ENCODE peak calls at places on chromosomes 4 and X, in five cellular contexts. One of them, this sample, is unnamed.

GRCh38 chr4:133920236-133920635 is 281.4 kb downstream of the PABPC4L start:
- DNase-seq in GM12864: no peak
- DNase-seq in lower leg skin: no peak
- DNase-seq in CD14-positive monocyte: no peak
- DNase-seq in psoas muscle: no peak
- DNase-seq in this sample: no peak

GRCh38 chr4:113725963-113726362 is 35.6 kb downstream of the CAMK2D start:
- DNase-seq in psoas muscle: no peak
- DNase-seq in GM12864: no peak
- DNase-seq in lower leg skin: no peak
- DNase-seq in CD14-positive monocyte: no peak
- DNase-seq in this sample: no peak

GRCh38 chr4:156193800-156194199 is 240.1 kb upstream of the CTSO start:
- DNase-seq in lower leg skin: no peak
- DNase-seq in CD14-positive monocyte: no peak
- DNase-seq in psoas muscle: no peak
- DNase-seq in GM12864: no peak
- DNase-seq in this sample: no peak

GRCh38 chr4:19930742-19931141 is 321.0 kb upstream of the SLIT2 start:
- DNase-seq in psoas muscle: no peak
- DNase-seq in lower leg skin: no peak
- DNase-seq in CD14-positive monocyte: no peak
- DNase-seq in GM12864: no peak
- DNase-seq in this sample: no peak

GRCh38 chrX:103520391-103520790 is 1.1 kb upstream of the RAB40A start:
- DNase-seq in GM12864: no peak
- DNase-seq in CD14-positive monocyte: no peak
- DNase-seq in psoas muscle: no peak
- DNase-seq in lower leg skin: no peak
- DNase-seq in this sample: no peak

GRCh38 chr4:132276185-132276584 is 872.9 kb upstream of the PCDH10 start:
- DNase-seq in CD14-positive monocyte: no peak
- DNase-seq in lower leg skin: no peak
- DNase-seq in psoas muscle: no peak
- DNase-seq in GM12864: no peak
- DNase-seq in this sample: no peak

GRCh38 chrX:39886282-39886681 is 211.5 kb downstream of the BCOR start:
- DNase-seq in GM12864: no peak
- DNase-seq in CD14-positive monocyte: no peak
- DNase-seq in psoas muscle: no peak
- DNase-seq in lower leg skin: no peak
- DNase-seq in this sample: no peak

GRCh38 chr4:168612435-168613139 is 115.7 kb downstream of the PALLD start:
- DNase-seq in psoas muscle: no peak
- DNase-seq in lower leg skin: no peak
- DNase-seq in CD14-positive monocyte: no peak
- DNase-seq in GM12864: no peak
- DNase-seq in this sample: no peak

GRCh38 chrX:106707771-106708454 is 18.6 kb upstream of the RNF128 start:
- DNase-seq in GM12864: no peak
- DNase-seq in psoas muscle: no peak
- DNase-seq in CD14-positive monocyte: no peak
- DNase-seq in lower leg skin: no peak
- DNase-seq in this sample: no peak

GRCh38 chr4:183444953-183445543 is 612 bp downstream of the CDKN2AIP start:
- DNase-seq in psoas muscle: no peak
- DNase-seq in lower leg skin: no peak
- DNase-seq in CD14-positive monocyte: peak
- DNase-seq in GM12864: no peak
- DNase-seq in this sample: peak

GRCh38 chrX:56798866-56799864 is 70.1 kb downstream of the NBDY start:
- DNase-seq in lower leg skin: no peak
- DNase-seq in GM12864: no peak
- DNase-seq in CD14-positive monocyte: no peak
- DNase-seq in psoas muscle: no peak
- DNase-seq in this sample: no peak

This sample was measured in prostate gland.